ENCODE peak calls at places on chromosomes 1 and 21, in ten cellular contexts. L is NCI-H2107, Y is substantia nigra, I is iPS-NIHi11, T is RWPE1, H is NCI-H774, K is fibroblast of lung, Q is HFFc6, V is thyroid gland, W is fibroblast of pulmonary artery. U is an unnamed sample.

GRCh38 chr1:165862448-165862847 is 35.0 kb downstream of the UCK2 start:
- DNase-seq in L (no peak), Q (no peak), Y (no peak), T (no peak), W (no peak), K (no peak), V (peak), H (no peak), I (no peak), U (no peak)

GRCh38 chr1:167795810-167796740 is 74.3 kb downstream of the MPZL1 start:
- DNase-seq in Y (no peak), Q (no peak), H (no peak), W (peak), L (no peak), I (no peak), K (peak), T (peak), V (peak), U (peak)

GRCh38 chr21:35375115-35375514 is 326.0 kb upstream of the RUNX1 start:
- DNase-seq in Y (no peak), V (no peak), T (peak), L (no peak), Q (peak), W (peak), I (no peak), K (peak), H (no peak), U (no peak)

GRCh38 chr1:63173161-63173560 is 149.2 kb upstream of the FOXD3 start:
- DNase-seq in K (no peak), I (no peak), T (no peak), V (no peak), L (peak), Y (no peak), H (no peak), Q (no peak), W (no peak), U (peak)

GRCh38 chr1:54569339-54569738 is 21.3 kb downstream of the ACOT11 start:
- DNase-seq in H (no peak), Q (peak), W (peak), K (peak), T (no peak), V (no peak), Y (no peak), I (no peak), L (no peak), U (no peak)

GRCh38 chr1:41850029-41850428 is 68.7 kb downstream of the HIVEP3 start:
- DNase-seq in T (no peak), H (no peak), V (no peak), K (no peak), Q (no peak), Y (no peak), I (no peak), L (peak), W (no peak), U (no peak)

GRCh38 chr1:150563340-150564038 is 14.3 kb downstream of the ADAMTSL4 start:
- DNase-seq in I (no peak), T (no peak), V (peak), Q (no peak), L (no peak), H (peak), W (peak), Y (no peak), K (no peak), U (no peak)

GRCh38 chr1:203340112-203340804 is 10.7 kb downstream of the FMOD start:
- DNase-seq in H (peak), T (peak), Y (peak), L (peak), W (peak), Q (peak), V (peak), K (peak), I (peak), U (peak)

GRCh38 chr1:8554956-8555534 is 237.1 kb downstream of the SLC45A1 start:
- DNase-seq in L (no peak), H (no peak), Y (no peak), I (no peak), V (peak), T (peak), W (peak), K (peak), Q (no peak), U (no peak)

GRCh38 chr1:51612349-51612982 is 4.4 kb upstream of the OSBPL9 start:
- DNase-seq in H (no peak), Y (no peak), K (no peak), Q (peak), L (no peak), V (no peak), I (no peak), T (no peak), W (no peak), U (no peak)

GRCh38 chr1:114082047-114082630 is 71.5 kb downstream of the SYT6 start:
- DNase-seq in K (no peak), V (no peak), I (no peak), W (no peak), Q (no peak), Y (no peak), H (no peak), T (no peak), L (no peak), U (no peak)

GRCh38 chr21:30227128-30227527 is 11.2 kb upstream of the CLDN8 start:
- DNase-seq in W (no peak), Y (no peak), L (no peak), Q (no peak), T (no peak), K (no peak), I (no peak), V (no peak), H (no peak), U (no peak)

GRCh38 chr1:205060746-205061145 is 17.7 kb downstream of the CNTN2 start:
- DNase-seq in W (no peak), Y (no peak), V (no peak), I (no peak), L (no peak), Q (no peak), T (no peak), H (no peak), K (no peak), U (no peak)

GRCh38 chr1:228292609-228292911 is 84.7 kb downstream of the OBSCN start:
- DNase-seq in I (no peak), L (no peak), K (no peak), W (no peak), H (no peak), T (no peak), Y (no peak), Q (no peak), V (no peak), U (no peak)

GRCh38 chr1:64051801-64052200 is 151.6 kb upstream of the UBE2U start:
- DNase-seq in H (peak), I (no peak), W (no peak), Q (no peak), K (peak), T (no peak), L (no peak), V (no peak), Y (no peak), U (peak)

GRCh38 chr1:231093158-231093922 is 53.3 kb upstream of the FAM89A start:
- DNase-seq in T (no peak), V (no peak), I (no peak), Q (no peak), K (peak), Y (no peak), H (peak), L (no peak), W (no peak), U (peak)

GRCh38 chr1:100109554-100110066 is 23.1 kb downstream of the SASS6 start:
- DNase-seq in W (no peak), V (no peak), K (no peak), I (no peak), L (no peak), Y (no peak), H (no peak), T (no peak), Q (no peak), U (no peak)

GRCh38 chr1:26739251-26739914 is 43.6 kb downstream of the ARID1A start:
- DNase-seq in L (no peak), T (no peak), V (no peak), I (no peak), Q (no peak), H (no peak), K (no peak), Y (no peak), W (no peak), U (no peak)

GRCh38 chr1:4275083-4275482 is 375.0 kb upstream of the C1orf174 start:
- DNase-seq in Q (no peak), H (no peak), V (no peak), T (no peak), K (no peak), Y (no peak), W (no peak), I (no peak), L (no peak), U (no peak)

GRCh38 chr1:53369761-53370160 is 41.9 kb upstream of the LRP8 start:
- DNase-seq in K (no peak), Q (no peak), I (no peak), W (no peak), L (no peak), Y (no peak), T (no peak), V (no peak), H (no peak), U (no peak)

GRCh38 chr1:159214149-159214760 is 9.6 kb downstream of the ACKR1 start:
- DNase-seq in H (no peak), Y (no peak), V (peak), K (peak), I (peak), Q (peak), T (peak), W (peak), L (no peak), U (peak)

GRCh38 chr1:13774121-13774520 is 74.1 kb downstream of the PRDM2 start:
- DNase-seq in T (no peak), Y (no peak), V (no peak), H (no peak), Q (no peak), L (no peak), K (no peak), W (no peak), I (no peak), U (no peak)

GRCh38 chr21:46022551-46023107 is 41.1 kb downstream of the COL6A1 start:
- DNase-seq in L (no peak), I (no peak), V (no peak), K (no peak), W (no peak), Y (no peak), Q (no peak), H (peak), T (peak), U (peak)

GRCh38 chr1:41802532-41803501 is 115.9 kb downstream of the HIVEP3 start:
- DNase-seq in V (peak), I (no peak), Y (peak), K (no peak), L (no peak), W (no peak), H (no peak), T (peak), Q (no peak), U (no peak)